ENCODE peak calls at places on chromosomes 13 and 19, in nine cellular contexts. U, M, G, J, F, I, O, H and E are unnamed samples. For H3K4me1, the result is how much of the 10 kb centered on the place peaks cover.

GRCh38 chr19:31340059-31341025 is 8.9 kb downstream of the TSHZ3 start:
- DNase-seq in O (no peak), J (no peak), F (no peak), G (no peak), U (no peak), M (no peak), H (no peak), I (no peak), E (no peak)

GRCh38 chr13:114212096-114212495 is 22.6 kb upstream of the CDC16 start:
- DNase-seq in I (peak), U (no peak), M (peak), G (no peak), O (no peak), F (no peak), H (no peak), J (no peak), E (no peak)

GRCh38 chr13:35889560-35889959 is 241.6 kb downstream of the DCLK1 start:
- DNase-seq in H (no peak), O (no peak), F (no peak), I (no peak), U (no peak), G (no peak), J (no peak), M (no peak), E (no peak)

GRCh38 chr19:29694669-29695627 is 20.1 kb downstream of the C19orf12 start:
- DNase-seq in U (peak), O (peak), F (peak), M (peak), H (peak), J (peak), G (no peak), I (peak), E (peak)

GRCh38 chr13:114015111-114015551 is 41.3 kb upstream of the C13orf46 start:
- DNase-seq in O (no peak), H (peak), M (no peak), G (no peak), U (no peak), J (no peak), I (no peak), F (no peak), E (no peak)

GRCh38 chr19:35718345-35719041 is 690 bp downstream of the KMT2B start:
- DNase-seq in U (peak), F (peak), I (peak), H (peak), M (no peak), J (no peak), O (no peak), G (no peak), E (peak)

GRCh38 chr13:57631607-57632275 is at the start of gene PCDH17:
- DNase-seq in M (no peak), J (no peak), H (no peak), F (no peak), I (peak), G (no peak), U (no peak), O (no peak), E (peak)

GRCh38 chr13:31310781-31311180 is 111.0 kb downstream of the B3GLCT start:
- DNase-seq in I (no peak), M (no peak), G (no peak), J (no peak), U (no peak), H (no peak), F (no peak), O (no peak), E (no peak)

GRCh38 chr13:71912524-71912923 is 45.5 kb upstream of the DACH1 start:
- DNase-seq in F (no peak), M (no peak), I (no peak), G (no peak), U (no peak), H (no peak), J (no peak), O (no peak), E (no peak)

GRCh38 chr13:52010890-52011689 is at the start of gene ATP7B:
- DNase-seq in I (peak), J (no peak), U (peak), H (no peak), O (peak), G (no peak), F (peak), M (no peak), E (peak)

GRCh38 chr19:14081797-14082674 is 3.5 kb downstream of the C19orf67 start:
- DNase-seq in U (no peak), M (no peak), J (no peak), O (no peak), F (no peak), H (peak), G (no peak), I (no peak), E (peak)

GRCh38 chr13:20303636-20304035 is 71.5 kb upstream of the GJB6 start:
- DNase-seq in O (no peak), F (no peak), H (no peak), U (no peak), M (no peak), G (no peak), I (no peak), J (no peak), E (no peak)

GRCh38 chr13:48533986-48534600 is 1.2 kb upstream of the RCBTB2 start:
- DNase-seq in M (no peak), F (no peak), J (no peak), H (no peak), I (peak), O (no peak), G (no peak), U (no peak), E (no peak)

GRCh38 chr13:71079638-71080037 is 787.4 kb downstream of the DACH1 start:
- DNase-seq in O (no peak), U (no peak), I (no peak), G (no peak), H (no peak), J (no peak), F (no peak), M (no peak), E (no peak)

GRCh38 chr13:40503966-40504591 is 162.4 kb downstream of the FOXO1 start:
- DNase-seq in J (no peak), F (peak), U (no peak), M (peak), O (no peak), I (peak), G (no peak), H (no peak), E (no peak)

GRCh38 chr13:40341501-40341900 is 324.9 kb downstream of the FOXO1 start:
- DNase-seq in I (peak), J (no peak), F (no peak), U (no peak), O (no peak), H (no peak), G (no peak), M (no peak), E (no peak)

GRCh38 chr19:18669524-18669817 is 14.0 kb upstream of the CRTC1 start:
- DNase-seq in G (no peak), O (no peak), I (no peak), F (no peak), U (no peak), H (no peak), M (peak), J (no peak), E (no peak)

GRCh38 chr13:73168226-73168992 is 109.6 kb downstream of the KLF5 start:
- DNase-seq in J (no peak), I (no peak), O (no peak), U (no peak), F (no peak), G (no peak), H (no peak), M (no peak), E (no peak)

GRCh38 chr19:50203281-50204080 is at the start of gene MYH14:
- DNase-seq in M (peak), U (no peak), H (peak), G (peak), I (peak), O (peak), F (peak), J (peak), E (peak)

GRCh38 chr13:97141564-97142005 is 80.5 kb upstream of the MBNL2 start:
- DNase-seq in F (peak), H (peak), O (peak), J (no peak), I (peak), U (no peak), M (peak), G (no peak), E (peak)

GRCh38 chr13:87669379-87669978 is 1.7 kb upstream of the SLITRK5 start:
- DNase-seq in H (no peak), I (peak), M (peak), G (no peak), F (peak), O (peak), J (no peak), U (no peak), E (no peak)

DNA sequence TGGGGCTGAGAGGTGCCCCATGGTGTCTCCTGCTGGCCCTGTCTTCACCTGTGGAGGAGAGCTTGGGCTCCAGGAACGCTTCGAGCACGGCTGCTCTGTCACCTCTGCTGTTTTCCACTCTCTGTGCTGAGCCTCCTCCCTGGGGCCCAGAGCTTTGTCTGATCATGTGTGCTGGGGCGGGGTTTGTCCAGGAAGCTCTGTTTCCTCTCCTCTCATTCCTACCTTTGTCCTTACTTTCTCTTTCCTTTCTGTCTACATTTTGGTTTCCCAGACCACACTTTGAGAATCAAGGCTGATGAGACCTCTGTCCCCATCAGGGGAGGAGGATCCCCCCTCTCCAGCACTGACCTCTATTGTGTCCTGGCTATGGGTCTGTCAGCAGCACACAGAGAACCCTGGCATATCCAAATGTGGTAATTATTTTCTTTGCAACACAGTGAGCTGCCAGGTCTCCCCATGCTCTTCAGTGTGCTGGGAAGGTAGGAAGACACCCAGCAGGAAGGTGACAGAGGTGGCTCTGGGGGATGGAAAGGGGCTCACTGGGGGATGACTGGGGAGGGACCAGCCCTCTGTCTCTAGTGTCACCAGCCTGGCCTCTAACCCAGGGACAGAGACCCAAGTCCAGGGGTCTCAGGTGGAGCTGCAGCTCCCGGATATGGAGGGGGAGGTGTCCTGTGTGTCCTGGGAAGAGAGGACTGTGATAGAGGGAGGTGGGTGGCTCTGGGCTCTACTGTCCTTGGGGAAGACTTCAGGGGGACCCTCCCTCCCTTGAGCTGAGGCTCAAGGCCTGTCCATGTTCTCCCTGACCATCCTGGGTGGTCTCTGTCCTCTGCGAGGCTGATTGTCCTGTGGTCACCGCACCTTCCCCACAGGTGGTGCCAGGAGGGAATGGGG is at the start of gene CEACAM1:
- DNase-seq in G (no peak), J (no peak), M (no peak), I (no peak), H (peak), U (no peak), F (no peak), O (no peak), E (peak)
- H3K4me3 ChIP-seq in G (no peak), J (peak), M (no peak), I (no peak), H (peak), U (peak), F (no peak), O (no peak), E (no peak)

DNA sequence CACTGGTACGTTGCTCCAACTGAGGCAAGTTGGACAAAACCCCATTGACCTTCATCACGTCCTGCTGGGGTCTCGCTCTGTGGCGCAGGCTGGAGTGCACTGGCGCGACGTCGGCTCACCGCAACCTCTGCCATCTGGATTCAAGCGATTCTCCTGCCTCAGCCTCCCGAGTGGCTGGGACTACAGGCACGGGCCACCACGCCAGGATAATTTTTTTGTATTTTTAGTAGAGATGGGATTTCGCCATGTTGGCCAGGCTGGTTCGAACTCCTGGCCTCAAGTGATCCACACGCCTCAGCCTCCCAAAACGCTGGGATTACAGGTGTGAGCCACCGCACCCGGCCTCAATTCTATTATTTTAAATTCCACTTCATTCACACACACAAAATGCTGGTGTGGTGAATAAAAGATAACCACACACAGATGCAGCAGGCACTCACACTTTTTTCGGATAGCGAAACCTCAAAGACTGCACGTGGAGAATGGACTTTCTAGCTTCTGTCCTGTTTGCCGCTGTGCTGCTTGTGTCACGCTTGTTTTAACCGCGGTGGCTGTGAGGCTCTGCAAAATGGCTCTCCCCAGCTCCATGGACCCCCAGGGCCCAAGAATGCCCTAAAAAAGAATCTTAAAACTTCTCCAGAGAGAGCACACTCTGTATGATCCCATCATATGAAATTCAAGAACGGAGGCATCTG is 58.4 kb downstream of the COL4A1 start:
- DNase-seq in I (no peak), O (no peak), J (no peak), G (no peak), U (no peak), H (no peak), M (no peak), F (no peak), E (peak)
- H3K4me1 ChIP-seq in I (under half), O (under half), J (half or more), G (under half), U (under half), H (under half), M (under half), F (under half), E (under half)

DNA sequence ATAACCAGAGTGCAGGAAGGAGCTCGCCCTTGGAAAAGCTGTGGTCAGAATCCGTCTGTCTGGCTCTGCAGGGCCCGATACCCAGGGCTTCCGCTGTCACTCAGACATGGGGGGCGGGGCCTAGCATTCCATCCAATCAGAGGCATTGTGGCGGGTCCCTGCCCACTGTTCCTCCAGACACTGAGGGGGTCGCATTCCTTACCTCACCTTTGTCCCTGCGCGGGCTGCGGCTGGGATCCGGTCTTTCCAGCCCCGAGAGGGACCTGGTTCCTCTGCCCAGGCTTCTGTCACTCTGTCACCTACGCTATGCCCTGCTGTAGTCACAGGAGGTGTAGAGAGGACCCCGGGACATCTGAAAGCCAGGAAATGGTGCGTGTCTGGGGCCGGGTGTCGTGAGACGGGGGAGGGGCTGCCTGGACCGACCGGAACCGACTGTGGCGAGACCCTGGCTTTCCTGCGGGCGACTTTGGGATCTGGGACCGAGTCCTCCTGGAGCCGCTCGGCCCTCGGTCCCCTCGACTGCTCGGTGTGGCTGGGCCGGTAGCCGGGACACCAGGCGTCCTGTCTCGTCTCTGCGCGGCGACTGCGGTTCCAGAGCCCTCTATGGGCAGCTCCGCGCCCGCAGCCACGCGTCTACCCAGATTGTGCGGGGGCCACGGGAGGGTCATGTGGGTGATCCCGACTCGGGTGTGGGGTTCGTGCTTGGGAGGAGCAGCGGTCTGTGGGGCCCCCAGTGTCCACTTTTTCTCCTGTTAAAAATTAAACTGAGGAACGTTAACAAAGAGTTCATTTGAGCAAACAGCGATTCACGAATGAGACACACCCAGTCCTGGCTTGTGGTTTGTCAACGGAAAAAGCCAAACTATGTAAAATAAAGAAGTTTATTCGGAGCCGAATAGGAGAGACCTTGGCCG is at the start of gene ZNF69:
- DNase-seq in O (peak), H (peak), G (peak), U (peak), M (peak), J (peak), F (no peak), I (peak), E (peak)
- H3K4me3 ChIP-seq in O (peak), H (peak), G (peak), U (peak), M (peak), J (peak), F (no peak), I (peak), E (peak)

GRCh38 chr13:93505104-93505952 is 278.7 kb downstream of the GPC6 start:
- DNase-seq in G (no peak), O (no peak), H (no peak), M (no peak), U (no peak), I (no peak), F (no peak), J (no peak), E (no peak)

GRCh38 chr13:93502071-93502470 is 275.5 kb downstream of the GPC6 start:
- DNase-seq in O (no peak), U (no peak), I (no peak), H (no peak), F (no peak), M (no peak), G (no peak), J (no peak), E (no peak)

GRCh38 chr13:93496985-93497673 is 270.5 kb downstream of the GPC6 start:
- DNase-seq in U (no peak), J (no peak), F (no peak), G (no peak), H (no peak), O (no peak), M (no peak), I (peak), E (no peak)

GRCh38 chr13:93502987-93503386 is 276.4 kb downstream of the GPC6 start:
- DNase-seq in M (no peak), F (no peak), I (no peak), H (no peak), G (no peak), J (no peak), O (no peak), U (no peak), E (no peak)
- H3K4me1 ChIP-seq in M (under half), F (under half), I (under half), H (under half), G (under half), J (under half), O (under half), U (under half), E (under half)

GRCh38 chr19:1006711-1007398 is 6.6 kb downstream of the GRIN3B start:
- DNase-seq in O (no peak), U (no peak), H (no peak), I (no peak), M (no peak), J (no peak), G (no peak), F (no peak), E (no peak)

GRCh38 chr19:1007852-1008251 is 7.6 kb downstream of the GRIN3B start:
- DNase-seq in I (no peak), G (no peak), O (no peak), H (no peak), J (no peak), U (no peak), F (no peak), M (no peak), E (no peak)

GRCh38 chr19:1007399-1007745 is 7.2 kb downstream of the GRIN3B start:
- DNase-seq in J (no peak), O (no peak), H (no peak), U (no peak), M (no peak), F (no peak), G (no peak), I (no peak), E (no peak)

GRCh38 chr19:1009043-1009975 is 9.1 kb downstream of the GRIN3B start:
- DNase-seq in J (no peak), G (no peak), I (no peak), U (no peak), F (no peak), O (no peak), M (no peak), H (peak), E (peak)

GRCh38 chr19:1008268-1009042 is 8.2 kb downstream of the GRIN3B start:
- DNase-seq in M (no peak), H (peak), O (no peak), F (no peak), J (no peak), G (no peak), I (no peak), U (no peak), E (no peak)
- H3K4me3 ChIP-seq in M (no peak), H (no peak), O (no peak), F (no peak), J (no peak), G (no peak), I (no peak), U (no peak), E (no peak)

DNA sequence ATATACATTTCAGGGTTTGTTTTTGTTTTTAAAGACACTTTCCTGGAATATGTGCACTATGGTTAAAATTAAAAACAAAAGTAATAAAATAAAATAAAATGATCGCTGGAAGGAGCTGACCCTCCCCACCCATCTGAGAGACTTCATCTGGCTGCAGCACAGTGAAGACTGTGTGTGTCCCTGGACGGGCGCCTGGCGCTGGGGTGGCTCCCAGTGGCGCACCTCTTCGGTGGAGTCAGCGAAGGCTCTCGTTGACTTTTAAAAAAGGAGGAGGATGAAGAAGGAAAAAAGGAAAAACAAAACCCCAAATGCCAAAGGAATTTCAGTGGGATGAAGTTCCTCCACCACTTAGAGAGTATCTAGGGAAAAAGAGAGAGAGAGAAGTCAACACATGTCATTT is 124.1 kb downstream of the STK24 start:
- DNase-seq in H (no peak), O (no peak), G (no peak), F (no peak), M (no peak), I (no peak), J (no peak), U (no peak), E (no peak)
- H3K4me1 ChIP-seq in H (under half), O (under half), G (under half), F (under half), M (under half), I (under half), J (under half), U (under half), E (under half)